ENCODE peak calls at places on chromosome 20, in four cellular contexts. G is posterior cingulate gyrus; C is stimulated activated CD4-positive, alpha-beta T cell treated with anti-CD3 and anti-CD28 coated beads, Interleukin-15, amount 100 ng/mL, for 24 hours; K is T-cell. H is an unnamed sample.

GRCh38 chr20:49813305-49813974 is 812 bp downstream of the SLC9A8 start:
- DNase-seq in G (no peak), C (no peak), K (no peak), H (no peak)

GRCh38 chr20:25540273-25540672 is 45.1 kb downstream of the NINL start:
- DNase-seq in G (peak; percentile 53), C (no peak), K (no peak), H (peak; percentile 62)

GRCh38 chr20:35462351-35462750 is 7.0 kb downstream of the CEP250 start:
- DNase-seq in G (no peak), C (no peak), K (no peak), H (no peak)

GRCh38 chr20:50831605-50832004 is 36.7 kb downstream of the BCAS4 start:
- DNase-seq in G (no peak), C (no peak), K (no peak), H (no peak)

GRCh38 chr20:11588875-11589274 is 328.8 kb upstream of the BTBD3 start:
- DNase-seq in G (no peak), C (no peak), K (no peak), H (no peak)

GRCh38 chr20:13234961-13235360 is 13.9 kb downstream of the ISM1 start:
- DNase-seq in G (no peak), C (no peak), K (no peak), H (no peak)

GRCh38 chr20:45128066-45128465 is 3.8 kb upstream of the WFDC12 start:
- DNase-seq in G (no peak), C (no peak), K (no peak), H (peak; percentile 85)

GRCh38 chr20:38073307-38074010 is 39.9 kb downstream of the RPRD1B start:
- DNase-seq in G (no peak), C (no peak), K (no peak), H (peak; percentile 76)

GRCh38 chr20:33160681-33161080 is 7.3 kb upstream of the BPIFA2 start:
- DNase-seq in G (no peak), C (no peak), K (no peak), H (no peak)

GRCh38 chr20:60046011-60046413 is 87.8 kb downstream of the CDH26 start:
- DNase-seq in G (no peak), C (no peak), K (no peak), H (peak; percentile 17)

GRCh38 chr20:33401922-33402369 is 627 bp upstream of the CDK5RAP1 start:
- DNase-seq in G (no peak), C (peak; percentile 33), K (no peak), H (peak; percentile 21)

GRCh38 chr20:38278150-38278549 is 17.6 kb upstream of the KIAA1755 start:
- DNase-seq in G (peak; percentile 9), C (no peak), K (no peak), H (no peak)

GRCh38 chr20:10649817-10650200 is 24.0 kb downstream of the JAG1 start:
- DNase-seq in G (no peak), C (no peak), K (no peak), H (peak; percentile 78)

GRCh38 chr20:53999077-53999476 is 71.3 kb downstream of the BCAS1 start:
- DNase-seq in G (no peak), C (no peak), K (no peak), H (no peak)

GRCh38 chr20:36315545-36316351 is 9.6 kb downstream of the DLGAP4 start:
- DNase-seq in G (no peak), C (no peak), K (no peak), H (no peak)

GRCh38 chr20:8131598-8132014 is 460 bp upstream of the PLCB1 start:
- DNase-seq in G (peak; percentile 37), C (no peak), K (no peak), H (no peak)

GRCh38 chr20:49166534-49167449 is 21.3 kb downstream of the STAU1 start:
- DNase-seq in G (no peak), C (no peak), K (no peak), H (no peak)

GRCh38 chr20:46713957-46714834 is 4.7 kb downstream of the SLC2A10 start:
- DNase-seq in G (no peak), C (no peak), K (no peak), H (no peak)

H was measured in kidney tubule cell.